ENCODE peak calls at places on chromosomes 13 and 19, in seven cellular contexts. V is SW 1271; S is cardiac muscle cell; G is NCI-H2029; Q is neural crest cell; X is naive thymus-derived CD8-positive, alpha-beta T cell; B is Karpas-422. C is an unnamed sample.

GRCh38 chr13:33015275-33015674 is 948 bp upstream of the KL start:
- DNase-seq in V (no peak), S (no peak), G (no peak), Q (no peak), X (no peak), B (peak; percentile 37), C (no peak)

GRCh38 chr13:83274679-83275078 is 607.6 kb downstream of the SLITRK1 start:
- DNase-seq in V (no peak), S (no peak), G (no peak), Q (no peak), X (no peak), B (no peak), C (no peak)

GRCh38 chr19:34926685-34927375 is at the start of gene ZNF30:
- DNase-seq in V (peak; percentile 63), S (peak; percentile 96), G (peak; percentile 87), Q (peak; percentile 85), X (peak; percentile 61), B (peak; percentile 96), C (peak; percentile 56)

GRCh38 chr13:87302034-87302433 is 369.1 kb upstream of the SLITRK5 start:
- DNase-seq in V (no peak), S (no peak), G (no peak), Q (no peak), X (no peak), B (no peak), C (no peak)

GRCh38 chr13:45951724-45952123 is 100.2 kb upstream of the SIAH3 start:
- DNase-seq in V (no peak), S (no peak), G (no peak), Q (no peak), X (no peak), B (no peak), C (no peak)

GRCh38 chr13:43021926-43022670 is 1.3 kb upstream of the DNAJC15 start:
- DNase-seq in V (no peak), S (no peak), G (no peak), Q (no peak), X (no peak), B (no peak), C (no peak)

GRCh38 chr13:22927008-22927393 is 253.8 kb upstream of the SGCG start:
- DNase-seq in V (no peak), S (no peak), G (no peak), Q (no peak), X (no peak), B (no peak), C (no peak)

GRCh38 chr13:78032132-78032531 is 113.5 kb upstream of the EDNRB start:
- DNase-seq in V (no peak), S (no peak), G (no peak), Q (no peak), X (no peak), B (no peak), C (peak; percentile 87)

GRCh38 chr13:84933797-84934196 is 865.4 kb downstream of the SLITRK6 start:
- DNase-seq in V (no peak), S (no peak), G (no peak), Q (no peak), X (no peak), B (peak; percentile 50), C (no peak)

GRCh38 chr19:290539-291521 is at the start of gene PLPP2:
- DNase-seq in V (no peak), S (no peak), G (peak; percentile 35), Q (no peak), X (no peak), B (no peak), C (no peak)

GRCh38 chr13:74299688-74300087 is 165.5 kb upstream of the KLF12 start:
- DNase-seq in V (no peak), S (no peak), G (no peak), Q (no peak), X (no peak), B (no peak), C (no peak)

GRCh38 chr13:46317120-46317519 is 69.9 kb downstream of the RUBCNL start:
- DNase-seq in V (no peak), S (no peak), G (no peak), Q (no peak), X (no peak), B (no peak), C (no peak)

GRCh38 chr13:36673838-36674326 is at the start of gene SERTM1:
- DNase-seq in V (peak; percentile 8), S (peak; percentile 82), G (no peak), Q (peak; percentile 60), X (no peak), B (no peak), C (no peak)

C was measured in glomerular endothelial cell.